ENCODE peak calls at places on chromosomes 5 and 9, in four cellular contexts. D is HL-60, Q is GM12878, B is K562. S is an unnamed sample.
A peak's percentile ranks its signal among the peaks of the same experiment; 100 is the strongest.

GRCh38 chr5:157855404-157855994 is 3.4 kb downstream of the CLINT1 start:
- DNase-seq in D (peak; percentile 52), Q (no peak), B (peak; percentile 62), S (no peak)

GRCh38 chr5:5217371-5217770 is 77.2 kb downstream of the ADAMTS16 start:
- DNase-seq in D (no peak), Q (peak; percentile 9), B (no peak), S (no peak)

GRCh38 chr9:134025606-134026541 is 593 bp downstream of the BRD3OS start:
- DNase-seq in D (peak; percentile 49), Q (no peak), B (peak; percentile 59), S (peak; percentile 78)

GRCh38 chr9:92438900-92439526 is 14.7 kb upstream of the OMD start:
- DNase-seq in D (no peak), Q (no peak), B (no peak), S (no peak)

GRCh38 chr9:103731541-103731940 is 362.6 kb upstream of the SMC2 start:
- DNase-seq in D (no peak), Q (no peak), B (no peak), S (no peak)

GRCh38 chr5:10111575-10111974 is 138.1 kb downstream of the ATPSCKMT start:
- DNase-seq in D (peak; percentile 31), Q (no peak), B (peak; percentile 64), S (peak; percentile 35)

GRCh38 chr9:70043689-70044449 is at the start of gene MAMDC2:
- DNase-seq in D (no peak), Q (no peak), B (no peak), S (no peak)

GRCh38 chr5:116763987-116764866 is 189.6 kb upstream of the SEMA6A start:
- DNase-seq in D (no peak), Q (peak; percentile 98), B (no peak), S (no peak)

GRCh38 chr5:61941637-61942036 is 364.4 kb upstream of the KIF2A start:
- DNase-seq in D (no peak), Q (no peak), B (no peak), S (no peak)

GRCh38 chr5:176694631-176695030 is 47.3 kb downstream of the TSPAN17 start:
- DNase-seq in D (no peak), Q (no peak), B (no peak), S (no peak)

GRCh38 chr9:90142580-90142979 is 500.0 kb downstream of the DIRAS2 start:
- DNase-seq in D (peak; percentile 46), Q (no peak), B (peak; percentile 47), S (no peak)

GRCh38 chr9:101028346-101029299 is at the start of gene PLPPR1:
- DNase-seq in D (no peak), Q (no peak), B (no peak), S (no peak)

GRCh38 chr9:136695435-136695895 is 8.2 kb upstream of the AGPAT2 start:
- DNase-seq in D (no peak), Q (no peak), B (no peak), S (no peak)

GRCh38 chr9:136740069-136740468 is 2.7 kb downstream of the LCN10 start:
- DNase-seq in D (no peak), Q (no peak), B (no peak), S (no peak)

GRCh38 chr9:87711857-87712800 is 13.8 kb upstream of the CTSL start:
- DNase-seq in D (no peak), Q (no peak), B (peak; percentile 29), S (no peak)

GRCh38 chr5:116765441-116765840 is 190.8 kb upstream of the SEMA6A start:
- DNase-seq in D (no peak), Q (no peak), B (no peak), S (no peak)

GRCh38 chr5:130747556-130747955 is 417.5 kb downstream of the HINT1 start:
- DNase-seq in D (no peak), Q (no peak), B (no peak), S (no peak)

GRCh38 chr9:123660691-123661090 is 269.2 kb downstream of the DENND1A start:
- DNase-seq in D (peak; percentile 69), Q (no peak), B (no peak), S (no peak)

GRCh38 chr5:14863105-14863504 is 8.5 kb downstream of the ANKH start:
- DNase-seq in D (no peak), Q (no peak), B (no peak), S (no peak)

GRCh38 chr9:1460143-1460769 is 410.1 kb downstream of the DMRT2 start:
- DNase-seq in D (peak; percentile 8), Q (peak; percentile 25), B (peak; percentile 1), S (peak; percentile 14)

GRCh38 chr9:5735072-5735471 is 97.8 kb downstream of the ERMP1 start:
- DNase-seq in D (no peak), Q (no peak), B (no peak), S (no peak)

GRCh38 chr5:137611926-137612435 is 112.9 kb upstream of the SPOCK1 start:
- DNase-seq in D (no peak), Q (no peak), B (no peak), S (no peak)

GRCh38 chr9:124514125-124514524 is 6.9 kb upstream of the NR5A1 start:
- DNase-seq in D (no peak), Q (no peak), B (no peak), S (no peak)

GRCh38 chr5:165029471-165029870 is 1524.1 kb downstream of the MAT2B start:
- DNase-seq in D (peak; percentile 92), Q (no peak), B (peak; percentile 3), S (no peak)

GRCh38 chr9:131480258-131480657 is 22.5 kb upstream of the POMT1 start:
- DNase-seq in D (no peak), Q (no peak), B (no peak), S (no peak)

GRCh38 chr9:34986541-34987047 is 3.0 kb upstream of the DNAJB5 start:
- DNase-seq in D (peak; percentile 53), Q (no peak), B (no peak), S (no peak)

GRCh38 chr5:74851684-74852353 is 14.4 kb downstream of the FAM169A start:
- DNase-seq in D (no peak), Q (peak; percentile 16), B (no peak), S (no peak)

GRCh38 chr9:76394896-76395244 is 644 bp upstream of the RFK start:
- DNase-seq in D (peak; percentile 91), Q (peak; percentile 23), B (peak; percentile 86), S (peak; percentile 16)

GRCh38 chr5:55226027-55226933 is 835 bp downstream of the MCIDAS start:
- DNase-seq in D (peak; percentile 55), Q (no peak), B (peak; percentile 90), S (peak; percentile 71)

GRCh38 chr5:109693535-109694152 is 3.9 kb downstream of the MAN2A1 start:
- DNase-seq in D (no peak), Q (no peak), B (no peak), S (no peak)

GRCh38 chr5:171549259-171549658 is 129.8 kb downstream of the FGF18 start:
- DNase-seq in D (no peak), Q (no peak), B (no peak), S (no peak)

GRCh38 chr5:3353561-3353960 is 242.1 kb upstream of the IRX1 start:
- DNase-seq in D (no peak), Q (no peak), B (no peak), S (no peak)

DNA sequence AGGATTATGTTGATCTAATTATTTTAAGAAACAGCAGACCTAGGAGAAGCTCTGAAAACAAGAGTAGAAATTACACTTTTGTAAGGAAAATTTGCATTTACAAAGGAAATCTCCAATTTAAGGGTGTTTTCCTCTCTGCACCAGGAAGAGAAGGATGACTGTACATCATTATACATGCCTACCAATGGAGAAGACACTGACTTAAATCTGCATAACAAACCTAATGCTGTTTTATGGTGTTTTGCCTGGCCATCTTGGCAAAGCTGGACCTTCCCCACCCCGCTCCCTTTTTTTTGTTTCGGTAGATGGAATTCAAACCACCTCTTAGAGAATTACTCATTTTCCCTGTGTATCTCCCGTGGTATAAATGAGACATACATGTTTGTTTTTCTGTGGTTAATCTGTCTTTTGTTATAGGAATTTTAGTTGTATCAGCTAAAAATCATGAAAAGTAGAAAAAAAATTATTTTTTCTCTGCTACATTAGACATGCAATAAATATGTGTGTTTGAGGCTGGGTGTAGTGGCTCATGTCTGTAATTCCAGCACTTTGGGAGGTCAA is 28.9 kb downstream of the IL12B start:
- DNase-seq in D (no peak), Q (no peak), B (no peak), S (no peak)
- TF ChIP-seq SPI1 in D (no peak), Q (no peak), B (no peak), S (no peak)

GRCh38 chr9:113514061-113514460 is 50.5 kb downstream of the RGS3 start:
- DNase-seq in D (no peak), Q (no peak), B (no peak), S (no peak)

GRCh38 chr9:113515862-113516261 is 52.3 kb downstream of the RGS3 start:
- DNase-seq in D (no peak), Q (no peak), B (no peak), S (no peak)

GRCh38 chr9:113514748-113515147 is 51.2 kb downstream of the RGS3 start:
- DNase-seq in D (no peak), Q (no peak), B (no peak), S (no peak)

GRCh38 chr9:113519401-113520108 is 56.0 kb downstream of the RGS3 start:
- DNase-seq in D (no peak), Q (no peak), B (no peak), S (no peak)

GRCh38 chr9:113516840-113517577 is 53.5 kb downstream of the RGS3 start:
- DNase-seq in D (no peak), Q (peak; percentile 98), B (no peak), S (peak; percentile 63)
- TF ChIP-seq SPI1 in D (no peak), Q (peak; percentile 33), B (no peak), S (peak; percentile 40)

DNA sequence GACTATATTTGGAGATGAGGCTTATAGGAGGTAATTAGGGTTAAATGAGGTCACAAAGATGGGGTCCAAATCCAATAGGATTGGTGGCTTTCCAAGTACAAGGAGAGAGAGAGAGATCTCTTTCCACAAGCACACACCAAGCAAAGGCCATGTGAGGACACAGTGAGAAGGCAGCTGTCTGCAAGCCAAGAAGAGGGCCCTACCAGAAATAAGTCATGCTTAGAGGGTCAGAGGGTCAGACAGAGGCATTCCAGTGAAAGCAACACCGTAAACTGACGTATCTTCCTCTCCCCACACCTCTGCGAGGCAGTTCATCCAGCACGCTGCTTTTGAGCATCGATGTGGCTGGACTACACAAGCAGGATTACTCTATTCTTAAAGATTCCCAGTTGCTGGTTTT is 87.9 kb downstream of the SLC1A3 start:
- DNase-seq in D (no peak), Q (no peak), B (no peak), S (no peak)
- TF ChIP-seq SPI1 in D (no peak), Q (no peak), B (no peak), S (no peak)

GRCh38 chr9:114417511-114417910 is 29.7 kb upstream of the AKNA start:
- DNase-seq in D (no peak), Q (no peak), B (no peak), S (no peak)
- TF ChIP-seq SPI1 in D (no peak), Q (no peak), B (no peak), S (no peak)